ENCODE peak calls at places on chromosomes 6 and 20, in five cellular contexts. M is BJ, N is LoVo, P is NCI-H2029 treated with DMSO at 0.1 percent for 48 hours, V is A549. T is an unnamed sample.

GRCh38 chr6:63805808-63806572 is 170.4 kb downstream of the PHF3 start:
- DNase-seq in M (peak; percentile 80), N (peak; percentile 79), P (no peak), V (peak; percentile 14), T (peak; percentile 81)

GRCh38 chr6:74735304-74735703 is 470.5 kb downstream of the COL12A1 start:
- DNase-seq in M (peak; percentile 79), N (no peak), P (no peak), V (no peak), T (no peak)

GRCh38 chr6:137316626-137317025 is 97.4 kb upstream of the IFNGR1 start:
- DNase-seq in M (no peak), N (no peak), P (no peak), V (no peak), T (no peak)

GRCh38 chr20:62171245-62171644 is 11.6 kb upstream of the MTG2 start:
- DNase-seq in M (no peak), N (no peak), P (no peak), V (no peak), T (no peak)

GRCh38 chr6:95203153-95203754 is 374.1 kb upstream of the MANEA start:
- DNase-seq in M (no peak), N (peak; percentile 27), P (peak; percentile 38), V (no peak), T (peak; percentile 18)

GRCh38 chr20:39879296-39879695 is 809.7 kb downstream of the MAFB start:
- DNase-seq in M (no peak), N (no peak), P (no peak), V (no peak), T (no peak)

GRCh38 chr20:15236812-15237211 is 899.4 kb upstream of the FLRT3 start:
- DNase-seq in M (no peak), N (peak; percentile 49), P (peak; percentile 18), V (peak; percentile 8), T (peak; percentile 40)

GRCh38 chr20:61571221-61571620 is 319.2 kb downstream of the CDH4 start:
- DNase-seq in M (no peak), N (no peak), P (no peak), V (no peak), T (no peak)

GRCh38 chr6:37007340-37008043 is 2.0 kb downstream of the FGD2 start:
- DNase-seq in M (no peak), N (no peak), P (no peak), V (no peak), T (no peak)

GRCh38 chr6:159197251-159197650 is 28.1 kb downstream of the FNDC1 start:
- DNase-seq in M (no peak), N (no peak), P (no peak), V (no peak), T (no peak)

T was measured in small intestine.